ENCODE peak calls at places on chromosomes 6 and 20, in nine cellular contexts. X is thoracic aorta; H is astrocyte of the spinal cord; E is K562; Y is CD4-positive, alpha-beta memory T cell; I is CD8-positive, alpha-beta T cell; P is aorta; A is astrocyte of the cerebellum; O is esophagus squamous epithelium. V is an unnamed sample.

GRCh38 chr20:41308290-41308691 is 9.2 kb downstream of the ZHX3 start:
- DNase-seq in X (no peak), H (peak), E (peak), Y (no peak), I (no peak), P (no peak), A (peak), O (no peak), V (no peak)

GRCh38 chr20:47951521-47951951 is 166.3 kb upstream of the SULF2 start:
- DNase-seq in X (no peak), H (no peak), E (no peak), Y (no peak), I (no peak), P (no peak), A (no peak), O (no peak), V (no peak)

GRCh38 chr20:46998497-46999190 is 104.0 kb downstream of the EYA2 start:
- DNase-seq in X (no peak), H (no peak), E (no peak), Y (no peak), I (no peak), P (no peak), A (no peak), O (no peak), V (no peak)

GRCh38 chr6:169800116-169800667 is 48.8 kb downstream of the ERMARD start:
- DNase-seq in X (no peak), H (no peak), E (no peak), Y (no peak), I (no peak), P (no peak), A (no peak), O (no peak), V (no peak)

GRCh38 chr6:14286144-14286543 is 168.6 kb downstream of the CD83 start:
- DNase-seq in X (no peak), H (peak), E (no peak), Y (no peak), I (no peak), P (peak), A (peak), O (no peak), V (no peak)

GRCh38 chr6:90611996-90612690 is 25.3 kb upstream of the MAP3K7 start:
- DNase-seq in X (no peak), H (no peak), E (no peak), Y (no peak), I (no peak), P (no peak), A (no peak), O (no peak), V (no peak)

GRCh38 chr20:33015700-33016580 is 8.4 kb downstream of the BPIFB2 start:
- DNase-seq in X (no peak), H (no peak), E (no peak), Y (no peak), I (no peak), P (no peak), A (no peak), O (no peak), V (no peak)

GRCh38 chr20:49658508-49658907 is 55.2 kb downstream of the B4GALT5 start:
- DNase-seq in X (no peak), H (no peak), E (no peak), Y (no peak), I (no peak), P (no peak), A (no peak), O (no peak), V (no peak)

GRCh38 chr6:35218021-35218420 is 4.3 kb downstream of the SCUBE3 start:
- DNase-seq in X (no peak), H (no peak), E (no peak), Y (no peak), I (no peak), P (peak), A (no peak), O (no peak), V (no peak)

GRCh38 chr6:147528511-147529145 is 20.1 kb downstream of the SAMD5 start:
- DNase-seq in X (no peak), H (no peak), E (no peak), Y (no peak), I (no peak), P (no peak), A (no peak), O (no peak), V (no peak)

GRCh38 chr6:150813319-150813992 is 52.0 kb upstream of the MTHFD1L start:
- DNase-seq in X (no peak), H (peak), E (no peak), Y (no peak), I (peak), P (no peak), A (no peak), O (no peak), V (no peak)

GRCh38 chr20:60765821-60766403 is 486.1 kb upstream of the CDH4 start:
- DNase-seq in X (no peak), H (no peak), E (no peak), Y (no peak), I (no peak), P (no peak), A (no peak), O (no peak), V (no peak)

GRCh38 chr6:33995873-33996475 is 149.9 kb downstream of the GRM4 start:
- DNase-seq in X (no peak), H (no peak), E (no peak), Y (no peak), I (no peak), P (no peak), A (no peak), O (no peak), V (no peak)

GRCh38 chr6:47034421-47034820 is 7.7 kb downstream of the ADGRF1 start:
- DNase-seq in X (no peak), H (peak), E (no peak), Y (no peak), I (no peak), P (no peak), A (peak), O (no peak), V (no peak)

GRCh38 chr20:50283370-50283769 is 92.7 kb downstream of the CEBPB start:
- DNase-seq in X (no peak), H (no peak), E (no peak), Y (no peak), I (no peak), P (peak), A (no peak), O (no peak), V (no peak)

GRCh38 chr6:45394586-45395095 is 16.9 kb upstream of the SUPT3H start:
- DNase-seq in X (no peak), H (no peak), E (no peak), Y (no peak), I (no peak), P (no peak), A (no peak), O (no peak), V (no peak)

GRCh38 chr6:166282394-166283032 is 25.7 kb downstream of the PRR18 start:
- DNase-seq in X (no peak), H (peak), E (no peak), Y (no peak), I (no peak), P (no peak), A (no peak), O (no peak), V (no peak)

GRCh38 chr6:106163966-106164877 is 78.1 kb downstream of the PRDM1 start:
- DNase-seq in X (peak), H (peak), E (no peak), Y (peak), I (no peak), P (peak), A (peak), O (no peak), V (no peak)

GRCh38 chr20:40497781-40498691 is 191.0 kb downstream of the MAFB start:
- DNase-seq in X (no peak), H (no peak), E (no peak), Y (no peak), I (no peak), P (peak), A (no peak), O (peak), V (no peak)

GRCh38 chr6:122322824-122323223 is 76.6 kb upstream of the HSF2 start:
- DNase-seq in X (no peak), H (peak), E (no peak), Y (peak), I (no peak), P (no peak), A (peak), O (no peak), V (no peak)

GRCh38 chr6:31107052-31107451 is 5.3 kb downstream of the C6orf15 start:
- DNase-seq in X (no peak), H (no peak), E (no peak), Y (no peak), I (no peak), P (peak), A (no peak), O (no peak), V (no peak)

GRCh38 chr6:11358904-11359840 is 126.7 kb upstream of the NEDD9 start:
- DNase-seq in X (no peak), H (no peak), E (no peak), Y (no peak), I (no peak), P (no peak), A (no peak), O (no peak), V (no peak)

GRCh38 chr20:57317316-57317788 is 12.3 kb upstream of the SPO11 start:
- DNase-seq in X (no peak), H (no peak), E (no peak), Y (no peak), I (no peak), P (no peak), A (no peak), O (no peak), V (no peak)

GRCh38 chr6:815348-815738 is 122.4 kb upstream of the EXOC2 start:
- DNase-seq in X (no peak), H (no peak), E (peak), Y (no peak), I (no peak), P (no peak), A (no peak), O (no peak), V (no peak)

GRCh38 chr6:111057074-111057752 is 30.1 kb upstream of the SLC16A10 start:
- DNase-seq in X (no peak), H (peak), E (peak), Y (peak), I (no peak), P (no peak), A (peak), O (no peak), V (no peak)

GRCh38 chr6:118377711-118378414 is 170.2 kb upstream of the PLN start:
- DNase-seq in X (no peak), H (no peak), E (no peak), Y (no peak), I (no peak), P (no peak), A (no peak), O (no peak), V (no peak)

GRCh38 chr20:61589055-61589385 is 337.0 kb downstream of the CDH4 start:
- DNase-seq in X (no peak), H (peak), E (no peak), Y (no peak), I (no peak), P (no peak), A (peak), O (no peak), V (no peak)

GRCh38 chr6:170004585-170005210 is 253.3 kb downstream of the ERMARD start:
- DNase-seq in X (no peak), H (no peak), E (no peak), Y (no peak), I (no peak), P (no peak), A (no peak), O (no peak), V (no peak)

GRCh38 chr6:85459224-85459901 is 9.5 kb downstream of the NT5E start:
- DNase-seq in X (no peak), H (peak), E (no peak), Y (no peak), I (no peak), P (no peak), A (peak), O (no peak), V (no peak)

GRCh38 chr20:48709744-48710143 is 118.1 kb downstream of the PREX1 start:
- DNase-seq in X (no peak), H (no peak), E (no peak), Y (no peak), I (no peak), P (peak), A (no peak), O (no peak), V (no peak)

GRCh38 chr6:67459556-67459955 is 1175.5 kb upstream of the ADGRB3 start:
- DNase-seq in X (no peak), H (no peak), E (no peak), Y (no peak), I (no peak), P (no peak), A (no peak), O (no peak), V (no peak)

GRCh38 chr20:38726849-38727601 is 2.7 kb downstream of the SLC32A1 start:
- DNase-seq in X (no peak), H (no peak), E (peak), Y (peak), I (peak), P (no peak), A (no peak), O (no peak), V (no peak)

GRCh38 chr6:163427498-163428254 is 13.2 kb downstream of the QKI start:
- DNase-seq in X (no peak), H (peak), E (no peak), Y (peak), I (no peak), P (no peak), A (peak), O (no peak), V (no peak)

GRCh38 chr6:125792680-125793079 is 1.9 kb downstream of the NCOA7 start:
- DNase-seq in X (no peak), H (peak), E (no peak), Y (no peak), I (no peak), P (no peak), A (no peak), O (no peak), V (no peak)

GRCh38 chr6:125793280-125793679 is 2.5 kb downstream of the NCOA7 start:
- DNase-seq in X (no peak), H (no peak), E (no peak), Y (no peak), I (no peak), P (no peak), A (no peak), O (no peak), V (no peak)

GRCh38 chr6:125795301-125795700 is 4.5 kb downstream of the NCOA7 start:
- DNase-seq in X (no peak), H (no peak), E (no peak), Y (no peak), I (no peak), P (no peak), A (no peak), O (no peak), V (no peak)

GRCh38 chr6:125794342-125795137 is 3.8 kb downstream of the NCOA7 start:
- DNase-seq in X (no peak), H (no peak), E (no peak), Y (no peak), I (no peak), P (no peak), A (no peak), O (no peak), V (no peak)

GRCh38 chr6:125793863-125794262 is 3.1 kb downstream of the NCOA7 start:
- DNase-seq in X (no peak), H (no peak), E (no peak), Y (peak), I (no peak), P (no peak), A (no peak), O (no peak), V (no peak)
- H3K4me3 ChIP-seq in X (no peak), H (no peak), E (no peak), Y (no peak), I (no peak), P (no peak), A (no peak), O (no peak), V (no peak)

GRCh38 chr6:98946877-98947410 is 802 bp downstream of the FBXL4 start:
- DNase-seq in X (no peak), H (peak), E (no peak), Y (peak), I (peak), P (peak), A (no peak), O (no peak), V (peak)
- H3K4me3 ChIP-seq in X (peak), H (peak), E (peak), Y (peak), I (peak), P (peak), A (peak), O (peak), V (peak)

DNA sequence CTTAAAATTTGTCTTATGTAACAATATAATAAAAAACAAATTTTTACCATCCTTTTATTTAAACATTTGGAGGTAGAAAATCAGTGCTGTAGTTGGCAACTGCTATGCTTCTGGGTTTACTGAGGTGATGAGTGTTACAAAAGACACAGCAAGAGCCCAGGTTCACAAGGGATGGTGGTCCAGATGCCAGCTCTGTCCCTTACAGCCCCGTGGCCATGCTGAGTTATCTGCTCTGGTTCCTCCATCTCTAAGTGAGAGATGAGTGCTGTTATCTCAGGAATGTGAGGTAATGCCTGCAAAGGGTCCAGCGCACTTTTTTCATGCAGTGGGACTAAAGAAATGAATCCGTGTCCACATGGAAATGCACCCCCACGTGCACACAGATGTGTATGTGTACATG is 17.8 kb downstream of the SYNDIG1 start:
- DNase-seq in X (no peak), H (no peak), E (no peak), Y (no peak), I (no peak), P (no peak), A (no peak), O (no peak), V (no peak)
- H3K4me3 ChIP-seq in X (no peak), H (no peak), E (no peak), Y (no peak), I (no peak), P (no peak), A (no peak), O (no peak), V (no peak)

DNA sequence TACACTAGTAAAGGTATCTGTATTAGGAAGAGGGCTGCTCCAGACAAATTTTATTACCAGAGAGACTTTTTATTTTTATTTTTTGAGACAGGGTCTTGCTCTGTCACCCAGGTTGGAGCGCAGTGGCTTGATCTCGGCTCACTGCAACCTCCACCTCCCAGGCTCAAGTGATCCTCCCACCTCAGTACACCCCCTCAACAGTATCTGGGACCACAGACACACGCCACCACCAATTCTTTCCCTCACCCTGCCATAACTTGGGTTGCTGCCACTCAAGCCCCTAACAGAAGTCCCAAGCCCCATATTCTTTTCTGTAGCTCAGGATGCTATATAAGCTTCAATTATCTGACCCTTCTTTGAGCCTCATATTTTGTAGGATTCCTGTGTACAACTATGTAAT is 6.9 kb downstream of the BCL2L1 start:
- DNase-seq in X (no peak), H (no peak), E (no peak), Y (no peak), I (no peak), P (no peak), A (no peak), O (no peak), V (no peak)
- H3K4me3 ChIP-seq in X (peak), H (no peak), E (peak), Y (no peak), I (no peak), P (no peak), A (no peak), O (no peak), V (no peak)

DNA sequence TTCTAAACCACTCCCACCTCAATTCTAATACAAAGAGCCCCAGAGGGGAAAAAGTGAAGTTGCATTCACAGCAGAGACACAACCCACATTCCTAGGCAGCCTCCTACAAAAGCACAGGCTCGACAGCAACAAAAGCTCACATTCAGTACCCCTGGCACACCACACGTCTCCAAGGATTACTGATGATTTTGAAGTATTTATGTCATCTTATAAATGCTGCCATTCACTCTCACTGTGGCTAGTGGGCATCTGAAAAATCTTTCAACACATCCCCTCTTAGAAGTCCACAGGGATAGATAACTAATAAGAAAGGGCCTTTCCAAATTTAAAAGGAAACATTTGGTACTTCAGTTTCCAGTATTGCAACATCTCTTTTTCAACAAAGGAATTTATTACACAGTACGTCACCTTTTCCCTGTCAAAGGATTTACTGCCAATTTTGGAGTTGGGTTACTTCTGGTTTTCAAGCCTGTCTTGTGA is 146.7 kb downstream of the TASP1 start:
- DNase-seq in X (no peak), H (peak), E (no peak), Y (no peak), I (no peak), P (no peak), A (peak), O (no peak), V (no peak)
- H3K4me3 ChIP-seq in X (peak), H (no peak), E (no peak), Y (no peak), I (no peak), P (no peak), A (no peak), O (no peak), V (no peak)

GRCh38 chr6:128492386-128492785 is 28.0 kb downstream of the PTPRK start:
- DNase-seq in X (no peak), H (peak), E (no peak), Y (no peak), I (no peak), P (no peak), A (peak), O (no peak), V (no peak)
- H3K4me3 ChIP-seq in X (no peak), H (no peak), E (no peak), Y (no peak), I (no peak), P (no peak), A (no peak), O (no peak), V (peak)